ENCODE peak calls at places on chromosomes 3 and 15, in seven cellular contexts. Q is esophagus muscularis mucosa, T is transverse colon, J is A549, B is sigmoid colon, I is tibial nerve, V is HepG2. P is an unnamed sample.

GRCh38 chr3:177810162-177810623 is 612.9 kb upstream of the TBL1XR1 start:
- DNase-seq in Q (no peak), T (no peak), J (peak), B (no peak), I (no peak), V (peak), P (no peak)

GRCh38 chr15:45457215-45457614 is 65.3 kb downstream of the SLC30A4 start:
- DNase-seq in Q (no peak), T (no peak), J (no peak), B (no peak), I (no peak), V (no peak), P (no peak)

GRCh38 chr3:188365978-188366698 is 212.2 kb downstream of the LPP start:
- DNase-seq in Q (no peak), T (no peak), J (peak), B (no peak), I (no peak), V (no peak), P (no peak)

GRCh38 chr15:20344601-20345400 is 196.8 kb downstream of the GOLGA6L6 start:
- DNase-seq in Q (peak), T (no peak), J (peak), B (peak), I (no peak), V (no peak), P (no peak)

GRCh38 chr3:196648856-196649255 is 9.4 kb downstream of the NRROS start:
- DNase-seq in Q (no peak), T (no peak), J (no peak), B (no peak), I (no peak), V (no peak), P (no peak)

GRCh38 chr3:99167016-99167415 is 265.5 kb upstream of the DCBLD2 start:
- DNase-seq in Q (no peak), T (no peak), J (no peak), B (no peak), I (no peak), V (no peak), P (no peak)

GRCh38 chr3:71559578-71560162 is 23.9 kb downstream of the FOXP1 start:
- DNase-seq in Q (no peak), T (no peak), J (no peak), B (no peak), I (no peak), V (peak), P (no peak)

GRCh38 chr3:179750720-179751328 is 98.0 kb downstream of the USP13 start:
- DNase-seq in Q (no peak), T (no peak), J (peak), B (no peak), I (no peak), V (peak), P (no peak)

GRCh38 chr15:50800715-50801114 is 35.2 kb upstream of the SPPL2A start:
- DNase-seq in Q (no peak), T (no peak), J (no peak), B (no peak), I (no peak), V (no peak), P (no peak)

GRCh38 chr3:168426196-168426595 is 330.5 kb upstream of the GOLIM4 start:
- DNase-seq in Q (no peak), T (no peak), J (no peak), B (no peak), I (no peak), V (no peak), P (no peak)

GRCh38 chr3:69433016-69433937 is 47.4 kb upstream of the FRMD4B start:
- DNase-seq in Q (no peak), T (no peak), J (peak), B (no peak), I (no peak), V (no peak), P (no peak)

GRCh38 chr15:52677593-52677992 is 1.6 kb downstream of the ATOSA start:
- DNase-seq in Q (no peak), T (no peak), J (peak), B (no peak), I (no peak), V (no peak), P (no peak)

GRCh38 chr3:179083977-179084376 is 12.4 kb upstream of the ZMAT3 start:
- DNase-seq in Q (no peak), T (no peak), J (no peak), B (no peak), I (no peak), V (no peak), P (no peak)

GRCh38 chr3:20028846-20029430 is 11.3 kb upstream of the KAT2B start:
- DNase-seq in Q (no peak), T (no peak), J (no peak), B (no peak), I (no peak), V (no peak), P (no peak)

GRCh38 chr3:9861626-9862130 is 17.9 kb upstream of the RPUSD3 start:
- DNase-seq in Q (no peak), T (no peak), J (no peak), B (no peak), I (no peak), V (no peak), P (no peak)

GRCh38 chr3:12049675-12050074 is 45.5 kb downstream of the SYN2 start:
- DNase-seq in Q (no peak), T (no peak), J (no peak), B (no peak), I (no peak), V (no peak), P (no peak)

GRCh38 chr3:53753518-53754183 is 92.6 kb downstream of the CHDH start:
- DNase-seq in Q (no peak), T (no peak), J (no peak), B (no peak), I (no peak), V (no peak), P (no peak)

GRCh38 chr15:22959451-22960101 is 20.6 kb downstream of the CYFIP1 start:
- DNase-seq in Q (no peak), T (no peak), J (no peak), B (peak), I (no peak), V (no peak), P (no peak)

GRCh38 chr3:105807146-105807545 is 61.7 kb downstream of the CBLB start:
- DNase-seq in Q (no peak), T (no peak), J (no peak), B (no peak), I (no peak), V (no peak), P (no peak)

GRCh38 chr15:45048784-45049631 is 26.0 kb downstream of the SORD start:
- DNase-seq in Q (no peak), T (no peak), J (no peak), B (no peak), I (no peak), V (no peak), P (no peak)

GRCh38 chr3:61948699-61949305 is 387.4 kb downstream of the PTPRG start:
- DNase-seq in Q (no peak), T (no peak), J (no peak), B (no peak), I (no peak), V (no peak), P (no peak)
- TF ChIP-seq EP300 in Q (no peak), T (no peak), J (no peak), B (peak), I (no peak), V (no peak), P (no peak)

GRCh38 chr15:99686290-99686689 is 46.9 kb downstream of the LYSMD4 start:
- DNase-seq in Q (no peak), T (no peak), J (no peak), B (no peak), I (no peak), V (no peak), P (no peak)

GRCh38 chr15:99683000-99683670 is 50.1 kb downstream of the LYSMD4 start:
- DNase-seq in Q (no peak), T (no peak), J (no peak), B (no peak), I (no peak), V (no peak), P (no peak)

GRCh38 chr15:99677540-99678134 is 55.6 kb downstream of the LYSMD4 start:
- DNase-seq in Q (no peak), T (no peak), J (no peak), B (no peak), I (no peak), V (no peak), P (no peak)

DNA sequence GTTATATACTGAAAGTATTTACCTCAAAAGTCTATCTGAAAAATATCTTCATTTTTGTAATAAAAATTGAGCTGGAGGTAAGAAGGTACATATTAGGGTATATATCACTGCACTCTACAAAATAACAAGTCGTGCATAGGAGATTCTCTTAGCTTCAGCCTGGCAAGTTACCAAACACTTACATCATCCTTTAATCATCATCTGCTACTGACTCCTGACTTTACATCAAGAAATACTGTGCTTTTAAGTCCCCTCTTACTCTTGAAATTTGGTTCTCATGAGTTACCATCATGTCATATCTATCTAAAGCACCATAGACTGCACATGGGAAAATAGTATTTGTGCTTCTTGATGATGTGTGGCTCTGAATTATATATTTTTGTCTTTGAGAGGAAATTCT is 50.8 kb downstream of the LYSMD4 start:
- DNase-seq in Q (no peak), T (no peak), J (peak), B (no peak), I (no peak), V (no peak), P (no peak)
- H3K27ac ChIP-seq in Q (peak), T (no peak), J (no peak), B (peak), I (no peak), V (no peak), P (no peak)

DNA sequence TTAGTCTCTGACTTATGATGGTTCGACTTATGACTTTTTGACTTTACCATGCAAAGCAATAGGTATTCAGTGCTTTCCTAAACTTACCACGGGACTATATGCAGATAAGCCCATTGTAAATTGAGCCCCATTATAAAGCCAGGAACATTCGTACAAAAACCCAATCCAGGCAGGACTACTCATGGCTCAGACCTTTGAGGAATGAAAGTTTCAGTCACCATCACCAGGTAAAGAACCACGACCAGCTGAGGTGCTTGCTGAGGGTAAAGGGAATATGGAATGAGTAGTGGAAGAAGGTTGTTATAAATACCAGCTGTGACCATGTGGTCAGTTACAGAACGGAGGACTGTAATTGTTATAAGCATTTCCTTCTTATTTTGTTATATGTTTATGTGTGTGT is 54.9 kb upstream of the BNC1 start:
- DNase-seq in Q (no peak), T (no peak), J (no peak), B (no peak), I (no peak), V (no peak), P (no peak)
- TF ChIP-seq EP300 in Q (no peak), T (no peak), J (no peak), B (no peak), I (no peak), V (no peak), P (no peak)

DNA sequence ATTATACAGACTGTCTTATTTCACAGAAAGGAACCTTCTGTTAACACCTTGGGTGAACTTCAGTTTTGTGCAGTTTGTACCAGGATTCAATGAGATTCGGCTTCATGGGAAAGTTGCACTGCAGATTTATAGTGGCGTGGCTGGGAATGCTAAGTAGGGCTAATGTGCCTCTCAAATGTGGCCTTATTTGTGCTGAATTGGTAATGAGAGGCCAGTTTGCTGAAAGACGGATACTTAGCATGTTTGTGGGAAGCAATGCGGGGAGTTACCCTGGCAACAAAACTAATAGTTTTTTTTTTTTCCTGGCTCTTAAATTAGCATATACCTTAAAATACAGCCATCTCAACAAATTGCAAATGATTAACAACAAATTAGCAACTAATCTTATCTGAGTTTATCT is 28.6 kb upstream of the CEMIP start:
- DNase-seq in Q (no peak), T (no peak), J (no peak), B (no peak), I (no peak), V (no peak), P (no peak)
- H3K27ac ChIP-seq in Q (no peak), T (no peak), J (no peak), B (no peak), I (no peak), V (no peak), P (no peak)

DNA sequence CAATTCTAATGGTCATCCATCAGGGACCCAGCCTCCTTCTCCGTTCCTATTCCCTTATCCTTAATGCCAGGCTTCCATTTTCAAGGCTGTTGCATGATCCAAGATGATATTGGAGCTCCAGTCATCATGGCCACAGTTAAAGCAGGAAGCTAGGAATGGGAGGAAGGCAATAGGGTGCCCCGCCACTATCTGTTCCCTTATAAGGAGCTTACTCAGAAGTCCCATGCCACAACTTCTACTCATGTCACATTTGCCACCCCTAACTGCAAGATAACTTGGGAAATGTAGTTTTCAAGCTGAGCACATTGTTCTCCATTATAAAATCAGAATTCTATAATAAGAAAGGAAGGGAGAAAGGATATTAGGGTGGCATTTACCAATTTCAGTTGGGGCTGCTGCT is 38.6 kb upstream of the SPSB4 start:
- DNase-seq in Q (no peak), T (no peak), J (no peak), B (no peak), I (no peak), V (no peak), P (no peak)
- TF ChIP-seq EP300 in Q (no peak), T (no peak), J (no peak), B (no peak), I (no peak), V (no peak), P (no peak)

GRCh38 chr3:48012659-48013058 is 3.6 kb downstream of the MAP4 start:
- DNase-seq in Q (no peak), T (no peak), J (no peak), B (no peak), I (no peak), V (no peak), P (no peak)

GRCh38 chr3:48015451-48016182 is 599 bp downstream of the MAP4 start:
- DNase-seq in Q (no peak), T (no peak), J (no peak), B (no peak), I (no peak), V (peak), P (no peak)

GRCh38 chr3:48016336-48016973 is at the start of gene MAP4:
- DNase-seq in Q (no peak), T (no peak), J (peak), B (no peak), I (no peak), V (no peak), P (no peak)

GRCh38 chr3:48013288-48013980 is 2.8 kb downstream of the MAP4 start:
- DNase-seq in Q (no peak), T (no peak), J (peak), B (peak), I (peak), V (peak), P (peak)

DNA sequence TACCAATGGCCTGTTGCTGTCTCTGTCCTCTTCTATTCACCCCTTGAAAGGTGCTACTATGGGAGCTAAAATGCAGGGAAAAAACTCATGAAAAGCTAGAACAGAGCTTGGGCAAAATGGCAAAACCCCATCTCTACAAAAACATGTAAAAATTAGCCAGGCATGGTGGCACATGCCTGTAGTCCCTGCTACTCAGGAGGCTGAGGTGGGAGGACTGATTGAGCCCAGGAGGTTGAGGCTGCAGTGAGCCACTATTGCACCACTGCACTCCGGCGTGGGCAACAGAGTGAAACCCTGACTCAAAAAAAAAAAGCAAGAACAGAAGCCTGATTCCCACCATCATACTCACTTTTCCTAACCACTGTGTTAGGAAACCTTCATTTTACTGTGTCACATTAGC is 1.9 kb downstream of the MAP4 start:
- DNase-seq in Q (no peak), T (no peak), J (no peak), B (no peak), I (no peak), V (no peak), P (no peak)
- H3K27ac ChIP-seq in Q (peak), T (peak), J (peak), B (peak), I (peak), V (peak), P (peak)